ENCODE peak calls at places on chromosomes 1 and 21, in nine cellular contexts. B is stimulated activated CD4-positive, alpha-beta T cell treated with anti-CD3 and anti-CD28 coated beads, Interleukin-1b, Interleukin-23, amount 100 ng/mL, for 24 hours; L is activated CD4-positive, CD25-positive, alpha-beta regulatory T cell treated with anti-CD3 and anti-CD28 coated beads, Interleukin-2, amount 50 U/mL, for 72 hours; H is fibroblast of pulmonary artery; Z is Right ventricle myocardium superior; R is nephron progenitor cell; P is H54; U is AG20443; C is stimulated activated effector memory CD8-positive, alpha-beta T cell treated with anti-CD3 and anti-CD28 coated beads, Interleukin-12 subunit alpha, Interleukin-12 subunit beta, amount 100 ng/mL, for 72 hours. J is an unnamed sample.

GRCh38 chr1:1603671-1604373 is 3.9 kb upstream of the FNDC10 start:
- DNase-seq in C (no peak), P (no peak), B (no peak), Z (no peak), R (no peak), U (no peak), H (no peak), L (no peak), J (no peak)

GRCh38 chr1:243420968-243421675 is 165.3 kb downstream of the SDCCAG8 start:
- DNase-seq in P (peak; percentile 9), C (no peak), L (no peak), U (peak; percentile 47), B (no peak), H (peak; percentile 13), R (no peak), Z (no peak), J (no peak)

GRCh38 chr1:157004286-157004685 is 41.3 kb downstream of the ARHGEF11 start:
- DNase-seq in L (no peak), C (no peak), H (no peak), U (no peak), P (no peak), Z (no peak), B (no peak), R (no peak), J (no peak)

GRCh38 chr1:176796583-176796982 is 333.6 kb downstream of the PAPPA2 start:
- DNase-seq in C (no peak), U (no peak), R (no peak), B (no peak), P (no peak), L (no peak), H (no peak), Z (no peak), J (no peak)

GRCh38 chr1:68141801-68142440 is 90.4 kb downstream of the WLS start:
- DNase-seq in L (no peak), B (no peak), P (no peak), R (no peak), H (no peak), Z (no peak), U (no peak), C (no peak), J (no peak)

GRCh38 chr1:181341026-181341632 is 142.2 kb upstream of the CACNA1E start:
- DNase-seq in P (no peak), Z (no peak), H (no peak), B (no peak), L (no peak), R (no peak), C (no peak), U (no peak), J (no peak)

GRCh38 chr1:165954940-165955339 is 127.5 kb downstream of the UCK2 start:
- DNase-seq in B (no peak), U (peak; percentile 80), H (peak; percentile 75), L (no peak), C (no peak), P (no peak), Z (no peak), R (no peak), J (no peak)

GRCh38 chr1:163055531-163055930 is 13.6 kb upstream of the RGS4 start:
- DNase-seq in H (no peak), U (no peak), L (no peak), C (no peak), R (no peak), P (no peak), Z (no peak), B (no peak), J (no peak)

GRCh38 chr1:240555524-240555923 is 56.4 kb downstream of the GREM2 start:
- DNase-seq in B (no peak), P (no peak), H (no peak), U (peak; percentile 47), C (no peak), R (no peak), L (no peak), Z (no peak), J (no peak)

GRCh38 chr21:15282666-15283065 is 217.9 kb upstream of the NRIP1 start:
- DNase-seq in B (no peak), U (no peak), H (peak; percentile 8), P (no peak), L (no peak), Z (no peak), C (no peak), R (no peak), J (no peak)